ENCODE peak calls at places on chromosome 6, in nine cellular contexts. N is kidney; C is CD4-positive, alpha-beta T cell; F is AG04449; Z is Calu3; X is astrocyte of the spinal cord; Q is RWPE1; R is Panc1; E is mesothelial cell of epicardium. L is an unnamed sample.

GRCh38 chr6:168863467-168863866 is 390.2 kb downstream of the THBS2 start:
- DNase-seq in N (no peak), C (no peak), F (no peak), Z (no peak), X (no peak), Q (no peak), R (no peak), E (no peak), L (no peak)

GRCh38 chr6:4295058-4295788 is 159.8 kb upstream of the ECI2 start:
- DNase-seq in N (no peak), C (no peak), F (no peak), Z (no peak), X (no peak), Q (no peak), R (no peak), E (no peak), L (peak; percentile 25)

GRCh38 chr6:139457482-139457881 is 83.0 kb upstream of the CITED2 start:
- DNase-seq in N (no peak), C (no peak), F (no peak), Z (no peak), X (no peak), Q (no peak), R (no peak), E (no peak), L (no peak)

GRCh38 chr6:158654960-158655485 is 5.2 kb downstream of the SYTL3 start:
- DNase-seq in N (peak; percentile 8), C (no peak), F (no peak), Z (no peak), X (peak; percentile 42), Q (no peak), R (no peak), E (no peak), L (no peak)

GRCh38 chr6:30700340-30700739 is 9.6 kb upstream of the NRM start:
- DNase-seq in N (peak; percentile 61), C (no peak), F (no peak), Z (no peak), X (no peak), Q (no peak), R (no peak), E (no peak), L (no peak)

GRCh38 chr6:129194441-129195021 is 311.6 kb downstream of the LAMA2 start:
- DNase-seq in N (no peak), C (no peak), F (no peak), Z (no peak), X (no peak), Q (no peak), R (no peak), E (no peak), L (no peak)

GRCh38 chr6:22613695-22614094 is 44.3 kb downstream of the HDGFL1 start:
- DNase-seq in N (no peak), C (no peak), F (peak; percentile 89), Z (no peak), X (peak; percentile 85), Q (no peak), R (peak; percentile 41), E (no peak), L (no peak)

GRCh38 chr6:52333840-52334200 is 28.1 kb upstream of the PAQR8 start:
- DNase-seq in N (no peak), C (no peak), F (no peak), Z (no peak), X (no peak), Q (no peak), R (no peak), E (no peak), L (no peak)

DNA sequence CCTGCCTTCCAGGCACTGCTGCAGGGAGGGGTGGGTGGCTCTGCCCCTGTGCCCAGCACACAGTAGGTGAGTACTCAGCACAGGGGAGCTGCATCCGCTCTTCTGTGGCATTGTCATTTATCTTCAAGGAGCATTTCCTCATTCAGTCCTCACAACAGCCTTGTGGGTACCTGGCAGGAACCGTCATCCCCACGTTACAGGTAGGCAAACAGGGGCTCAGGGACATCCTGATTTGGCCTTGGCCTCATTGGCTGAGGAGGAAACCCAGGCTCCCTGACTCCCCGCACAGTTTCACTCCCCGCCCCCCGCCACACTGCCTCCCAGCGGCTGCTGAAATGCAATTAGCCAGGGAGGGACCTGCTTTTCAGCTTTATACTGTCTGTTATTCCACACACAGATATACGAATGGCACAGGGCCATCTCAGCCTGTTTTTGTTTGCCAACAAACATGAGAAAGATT is 24.3 kb upstream of the PNPLA1 start:
- DNase-seq in N (no peak), C (no peak), F (no peak), Z (no peak), X (no peak), Q (no peak), R (no peak), E (no peak), L (no peak)
- TF ChIP-seq CTCF in N (no peak), C (no peak), F (no peak), Z (no peak), X (no peak), Q (no peak), R (no peak), E (no peak), L (no peak)

DNA sequence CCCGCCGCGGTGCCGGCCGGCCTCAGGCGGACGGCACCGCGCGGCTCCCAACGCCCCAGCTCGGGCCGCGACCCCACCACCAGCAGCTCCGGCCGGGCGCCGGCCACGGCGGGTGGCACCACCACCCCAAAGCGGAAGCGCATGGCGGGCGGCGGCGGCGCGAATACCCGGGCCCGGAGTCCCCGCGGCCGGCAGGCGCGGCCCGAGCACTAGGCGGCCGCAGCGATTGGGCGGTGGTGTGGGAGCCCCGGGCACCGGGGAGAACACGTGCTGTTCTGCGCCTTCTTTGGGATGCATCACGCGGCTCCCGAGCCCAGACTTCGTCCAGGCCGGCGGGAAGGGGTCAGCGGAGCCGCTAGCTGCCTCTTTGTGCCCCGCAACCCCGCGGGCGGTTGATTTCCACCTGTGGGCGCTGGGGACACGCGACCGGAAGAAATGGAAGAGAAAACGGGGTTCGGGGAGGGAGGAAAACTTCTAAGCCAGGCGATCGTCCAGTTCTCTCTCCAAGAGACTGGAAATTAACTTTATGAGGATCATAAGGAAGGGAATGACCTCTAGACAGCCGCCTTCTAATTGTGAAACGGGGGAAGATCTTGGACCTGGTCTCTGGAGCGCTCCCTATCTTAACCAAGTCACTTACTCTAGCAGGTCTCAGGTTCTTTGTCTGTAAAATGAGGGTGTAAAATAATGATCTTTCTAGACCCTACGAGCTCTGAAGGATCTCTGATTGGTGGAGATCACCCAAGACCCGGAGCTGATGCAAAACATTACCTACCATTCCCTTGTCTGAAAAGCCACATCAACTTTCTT is at the start of gene EPM2A:
- DNase-seq in N (peak; percentile 94), C (peak; percentile 38), F (no peak), Z (peak; percentile 74), X (peak; percentile 79), Q (peak; percentile 80), R (no peak), E (peak; percentile 51), L (peak; percentile 65)
- TF ChIP-seq CTCF in N (no peak), C (no peak), F (no peak), Z (no peak), X (no peak), Q (no peak), R (peak; percentile 34), E (no peak), L (no peak)

GRCh38 chr6:151432650-151433049 is 19.3 kb downstream of the RMND1 start:
- DNase-seq in N (no peak), C (no peak), F (no peak), Z (no peak), X (no peak), Q (no peak), R (no peak), E (no peak), L (no peak)

GRCh38 chr6:151431336-151431735 is 20.6 kb downstream of the RMND1 start:
- DNase-seq in N (no peak), C (no peak), F (no peak), Z (no peak), X (peak; percentile 22), Q (no peak), R (no peak), E (no peak), L (no peak)

GRCh38 chr6:151428336-151428735 is 23.6 kb downstream of the RMND1 start:
- DNase-seq in N (no peak), C (no peak), F (no peak), Z (no peak), X (no peak), Q (no peak), R (no peak), E (no peak), L (no peak)

GRCh38 chr6:151434369-151434768 is 17.6 kb downstream of the RMND1 start:
- DNase-seq in N (no peak), C (no peak), F (no peak), Z (no peak), X (no peak), Q (no peak), R (no peak), E (no peak), L (no peak)

DNA sequence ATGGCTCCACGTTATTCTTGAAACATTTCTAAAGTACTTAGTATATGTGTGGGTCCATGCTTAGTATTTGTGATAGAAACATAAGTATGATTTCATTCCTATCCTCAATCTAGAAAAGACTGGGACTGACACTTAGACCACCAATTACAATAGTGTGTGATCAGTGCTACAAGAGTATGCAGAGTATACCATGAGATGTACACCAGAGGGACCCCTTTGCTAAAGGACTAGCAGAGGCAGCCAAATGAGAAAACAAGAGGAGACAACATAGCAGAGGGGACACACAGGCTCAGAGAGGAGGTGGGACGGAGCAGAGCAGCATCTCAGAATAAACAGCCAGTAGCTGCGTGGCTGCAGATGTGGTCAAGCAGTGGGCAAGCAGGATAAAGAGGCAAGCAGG is 21.0 kb downstream of the RMND1 start:
- DNase-seq in N (no peak), C (no peak), F (no peak), Z (no peak), X (no peak), Q (no peak), R (no peak), E (no peak), L (no peak)
- TF ChIP-seq CTCF in N (no peak), C (no peak), F (no peak), Z (no peak), X (peak; percentile 9), Q (no peak), R (no peak), E (no peak), L (peak; percentile 32)

GRCh38 chr6:162337412-162337811 is 390.2 kb downstream of the PRKN start:
- DNase-seq in N (no peak), C (no peak), F (no peak), Z (no peak), X (no peak), Q (no peak), R (no peak), E (no peak), L (no peak)

GRCh38 chr6:162344301-162344700 is 383.3 kb downstream of the PRKN start:
- DNase-seq in N (no peak), C (no peak), F (no peak), Z (no peak), X (no peak), Q (no peak), R (no peak), E (no peak), L (no peak)

GRCh38 chr6:162344935-162345599 is 382.5 kb downstream of the PRKN start:
- DNase-seq in N (no peak), C (no peak), F (no peak), Z (no peak), X (peak; percentile 46), Q (peak; percentile 45), R (no peak), E (no peak), L (no peak)

GRCh38 chr6:162343902-162344226 is 383.7 kb downstream of the PRKN start:
- DNase-seq in N (no peak), C (no peak), F (no peak), Z (peak; percentile 4), X (peak; percentile 41), Q (no peak), R (no peak), E (no peak), L (no peak)

DNA sequence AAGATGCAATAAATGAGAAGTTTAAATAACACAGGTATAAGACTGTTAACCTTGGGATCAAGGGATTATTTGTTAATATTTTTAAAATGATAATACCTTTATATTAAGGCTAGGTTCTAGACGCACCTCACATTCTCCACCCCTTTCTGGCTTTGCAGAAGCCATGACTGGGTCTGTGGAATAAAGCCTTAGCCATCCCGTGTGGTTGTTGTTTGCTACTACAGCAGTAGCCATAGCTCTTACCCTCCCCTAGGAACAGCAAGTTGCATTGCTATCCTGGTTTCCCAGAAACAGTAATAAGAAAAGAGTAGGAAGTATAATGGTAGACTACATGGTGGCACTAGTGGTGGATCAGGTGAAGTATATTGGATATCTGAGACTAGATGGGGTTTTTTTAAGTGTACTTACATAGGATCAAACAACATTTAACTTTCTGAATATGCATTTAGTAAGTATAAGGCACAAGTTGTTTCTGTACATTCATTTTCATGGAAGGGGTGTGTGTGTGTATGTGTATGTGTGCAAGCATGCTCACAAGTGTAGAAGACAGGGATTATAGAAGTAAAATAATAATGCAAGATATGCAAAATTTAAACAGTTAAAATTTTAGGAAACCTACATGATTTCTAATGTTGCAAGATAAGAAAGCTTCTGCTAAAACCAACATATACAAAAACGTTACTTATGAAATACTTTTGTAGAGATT is 384.2 kb downstream of the PRKN start:
- DNase-seq in N (no peak), C (no peak), F (no peak), Z (no peak), X (no peak), Q (no peak), R (no peak), E (no peak), L (no peak)
- TF ChIP-seq CTCF in N (no peak), C (no peak), F (no peak), Z (no peak), X (peak; percentile 13), Q (no peak), R (no peak), E (no peak), L (peak; percentile 36)

L was measured in neural crest cell.